ENCODE peak calls at places on chromosome 10, in six cellular contexts. G is stromal cell of bone marrow; L is heart left ventricle; P is activated CD8-positive, alpha-beta memory T cell treated with anti-CD3 and anti-CD28 coated beads, Interleukin-2, amount 50 U/mL, for 48 hours; N is lower leg skin; Z is hippocampal formation. M is an unnamed sample.

GRCh38 chr10:101438881-101439391 is 85.0 kb downstream of the BTRC start:
- DNase-seq in Z (no peak), P (no peak), N (no peak), G (peak), L (no peak), M (no peak)

GRCh38 chr10:110337906-110338305 is 33.2 kb upstream of the SMNDC1 start:
- DNase-seq in P (no peak), L (no peak), G (peak), Z (no peak), N (no peak), M (no peak)

GRCh38 chr10:5413012-5413938 is 918 bp downstream of the NET1 start:
- DNase-seq in G (peak), L (no peak), N (no peak), Z (no peak), P (no peak), M (peak)

GRCh38 chr10:1412531-1413189 is 324.7 kb downstream of the ADARB2 start:
- DNase-seq in P (no peak), L (no peak), Z (no peak), N (no peak), G (no peak), M (no peak)

GRCh38 chr10:72048450-72049124 is 39.8 kb downstream of the SPOCK2 start:
- DNase-seq in N (peak), Z (peak), L (peak), G (peak), P (peak), M (peak)

GRCh38 chr10:71981024-71981867 is 17.1 kb downstream of the CHST3 start:
- DNase-seq in P (no peak), G (peak), L (peak), Z (peak), N (no peak), M (no peak)

GRCh38 chr10:100008142-100008522 is 1.6 kb downstream of the DNMBP start:
- DNase-seq in G (no peak), N (peak), L (no peak), Z (no peak), P (no peak), M (no peak)

GRCh38 chr10:85863301-85864172 is 503.1 kb downstream of the GRID1 start:
- DNase-seq in G (no peak), Z (no peak), P (no peak), N (no peak), L (no peak), M (no peak)